ENCODE peak calls at places on chromosomes 13 and 19, in eight cellular contexts. One of them, this sample, is unnamed.
A peak's percentile ranks its signal among the peaks of the same experiment; 100 is the strongest.

GRCh38 chr13:23500858-23501257 is 67.4 kb upstream of the SACS start:
- DNase-seq in MM.1S: no peak
- DNase-seq in HepG2: no peak
- DNase-seq in neural progenitor cell: no peak
- DNase-seq in GM23248: peak; percentile 92
- DNase-seq in endothelial cell of umbilical vein: no peak
- DNase-seq in PC-3: peak; percentile 85
- DNase-seq in mammary epithelial cell: peak; percentile 16
- DNase-seq in this sample: no peak

GRCh38 chr13:78826312-78826711 is 167.4 kb upstream of the OBI1 start:
- DNase-seq in MM.1S: no peak
- DNase-seq in HepG2: no peak
- DNase-seq in neural progenitor cell: no peak
- DNase-seq in GM23248: no peak
- DNase-seq in endothelial cell of umbilical vein: no peak
- DNase-seq in PC-3: no peak
- DNase-seq in mammary epithelial cell: no peak
- DNase-seq in this sample: no peak

GRCh38 chr13:47337781-47338507 is 441.1 kb upstream of the HTR2A start:
- DNase-seq in MM.1S: no peak
- DNase-seq in HepG2: no peak
- DNase-seq in neural progenitor cell: peak; percentile 20
- DNase-seq in GM23248: peak; percentile 77
- DNase-seq in endothelial cell of umbilical vein: no peak
- DNase-seq in PC-3: no peak
- DNase-seq in mammary epithelial cell: no peak
- DNase-seq in this sample: no peak

GRCh38 chr13:79227418-79227817 is 178.6 kb downstream of the RBM26 start:
- DNase-seq in MM.1S: no peak
- DNase-seq in HepG2: no peak
- DNase-seq in neural progenitor cell: no peak
- DNase-seq in GM23248: no peak
- DNase-seq in endothelial cell of umbilical vein: no peak
- DNase-seq in PC-3: no peak
- DNase-seq in mammary epithelial cell: no peak
- DNase-seq in this sample: no peak

GRCh38 chr13:50365300-50365682 is 350.0 kb downstream of the KCNRG start:
- DNase-seq in MM.1S: no peak
- DNase-seq in HepG2: no peak
- DNase-seq in neural progenitor cell: no peak
- DNase-seq in GM23248: peak; percentile 16
- DNase-seq in endothelial cell of umbilical vein: peak; percentile 62
- DNase-seq in PC-3: no peak
- DNase-seq in mammary epithelial cell: no peak
- DNase-seq in this sample: no peak

GRCh38 chr19:49888478-49888901 is 8.2 kb downstream of the IL4I1 start:
- DNase-seq in MM.1S: no peak
- DNase-seq in HepG2: no peak
- DNase-seq in neural progenitor cell: no peak
- DNase-seq in GM23248: no peak
- DNase-seq in endothelial cell of umbilical vein: no peak
- DNase-seq in PC-3: no peak
- DNase-seq in mammary epithelial cell: no peak
- DNase-seq in this sample: no peak

GRCh38 chr19:42290523-42291436 is 11.2 kb upstream of the PRR19 start:
- DNase-seq in MM.1S: no peak
- DNase-seq in HepG2: peak; percentile 61
- DNase-seq in neural progenitor cell: peak; percentile 43
- DNase-seq in GM23248: peak; percentile 35
- DNase-seq in endothelial cell of umbilical vein: peak; percentile 43
- DNase-seq in PC-3: no peak
- DNase-seq in mammary epithelial cell: no peak
- DNase-seq in this sample: no peak

GRCh38 chr19:6425732-6426686 is 1.4 kb upstream of the KHSRP start:
- DNase-seq in MM.1S: no peak
- DNase-seq in HepG2: peak; percentile 60
- DNase-seq in neural progenitor cell: no peak
- DNase-seq in GM23248: no peak
- DNase-seq in endothelial cell of umbilical vein: no peak
- DNase-seq in PC-3: peak; percentile 19
- DNase-seq in mammary epithelial cell: no peak
- DNase-seq in this sample: no peak

GRCh38 chr19:55161571-55162322 is 4.2 kb upstream of the TNNI3 start:
- DNase-seq in MM.1S: no peak
- DNase-seq in HepG2: no peak
- DNase-seq in neural progenitor cell: no peak
- DNase-seq in GM23248: no peak
- DNase-seq in endothelial cell of umbilical vein: no peak
- DNase-seq in PC-3: no peak
- DNase-seq in mammary epithelial cell: no peak
- DNase-seq in this sample: no peak

GRCh38 chr19:8302734-8303133 is 5.4 kb downstream of the CD320 start:
- DNase-seq in MM.1S: no peak
- DNase-seq in HepG2: no peak
- DNase-seq in neural progenitor cell: no peak
- DNase-seq in GM23248: no peak
- DNase-seq in endothelial cell of umbilical vein: no peak
- DNase-seq in PC-3: no peak
- DNase-seq in mammary epithelial cell: no peak
- DNase-seq in this sample: no peak

GRCh38 chr19:3055741-3056453 is 6.4 kb downstream of the TLE5 start:
- DNase-seq in MM.1S: no peak
- DNase-seq in HepG2: no peak
- DNase-seq in neural progenitor cell: no peak
- DNase-seq in GM23248: no peak
- DNase-seq in endothelial cell of umbilical vein: no peak
- DNase-seq in PC-3: peak; percentile 81
- DNase-seq in mammary epithelial cell: peak; percentile 92
- DNase-seq in this sample: no peak

GRCh38 chr13:87671824-87672603 is 843 bp downstream of the SLITRK5 start:
- DNase-seq in MM.1S: no peak
- DNase-seq in HepG2: no peak
- DNase-seq in neural progenitor cell: peak; percentile 62
- DNase-seq in GM23248: peak; percentile 9
- DNase-seq in endothelial cell of umbilical vein: no peak
- DNase-seq in PC-3: no peak
- DNase-seq in mammary epithelial cell: no peak
- DNase-seq in this sample: no peak

GRCh38 chr13:60700994-60701393 is 304.0 kb downstream of the TDRD3 start:
- DNase-seq in MM.1S: no peak
- DNase-seq in HepG2: no peak
- DNase-seq in neural progenitor cell: no peak
- DNase-seq in GM23248: no peak
- DNase-seq in endothelial cell of umbilical vein: no peak
- DNase-seq in PC-3: no peak
- DNase-seq in mammary epithelial cell: no peak
- DNase-seq in this sample: no peak

GRCh38 chr19:33468361-33469170 is 53.0 kb downstream of the PEPD start:
- DNase-seq in MM.1S: no peak
- DNase-seq in HepG2: no peak
- DNase-seq in neural progenitor cell: no peak
- DNase-seq in GM23248: no peak
- DNase-seq in endothelial cell of umbilical vein: no peak
- DNase-seq in PC-3: no peak
- DNase-seq in mammary epithelial cell: no peak
- DNase-seq in this sample: no peak

DNA sequence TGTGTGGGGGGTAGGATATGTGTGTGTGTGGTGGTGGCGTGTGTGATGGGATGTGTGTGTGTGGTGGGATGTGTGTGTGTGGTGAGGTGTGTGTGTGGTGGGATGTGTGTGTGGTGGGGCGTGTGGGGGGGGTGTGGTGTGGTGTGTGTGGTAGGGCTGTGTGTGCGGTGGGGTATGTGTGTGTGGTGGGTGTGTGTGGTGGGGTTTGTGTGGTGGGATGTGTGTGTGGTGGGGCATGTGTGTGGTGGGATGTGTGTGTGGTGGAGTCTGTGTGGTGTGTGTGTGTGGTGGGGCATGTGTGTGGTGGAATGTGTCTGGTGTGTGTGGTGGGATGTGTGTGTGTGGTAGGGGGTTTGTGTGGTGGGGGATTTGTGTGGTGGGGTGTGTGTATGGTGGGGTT is 41.2 kb upstream of the NPAS1 start:
- DNase-seq in MM.1S: no peak
- DNase-seq in HepG2: no peak
- DNase-seq in neural progenitor cell: no peak
- DNase-seq in GM23248: no peak
- DNase-seq in endothelial cell of umbilical vein: no peak
- DNase-seq in PC-3: no peak
- DNase-seq in mammary epithelial cell: no peak
- DNase-seq in this sample: no peak
- H3K9ac ChIP-seq in MM.1S: no peak overlapping the region
- H3K9ac ChIP-seq in HepG2: no peak overlapping the region
- H3K9ac ChIP-seq in neural progenitor cell: no peak overlapping the region
- H3K9ac ChIP-seq in GM23248: peak overlapping the region; percentile 88
- H3K9ac ChIP-seq in endothelial cell of umbilical vein: no peak overlapping the region
- H3K9ac ChIP-seq in PC-3: no peak overlapping the region
- H3K9ac ChIP-seq in mammary epithelial cell: no peak overlapping the region
- H3K9ac ChIP-seq in this sample: no peak overlapping the region

DNA sequence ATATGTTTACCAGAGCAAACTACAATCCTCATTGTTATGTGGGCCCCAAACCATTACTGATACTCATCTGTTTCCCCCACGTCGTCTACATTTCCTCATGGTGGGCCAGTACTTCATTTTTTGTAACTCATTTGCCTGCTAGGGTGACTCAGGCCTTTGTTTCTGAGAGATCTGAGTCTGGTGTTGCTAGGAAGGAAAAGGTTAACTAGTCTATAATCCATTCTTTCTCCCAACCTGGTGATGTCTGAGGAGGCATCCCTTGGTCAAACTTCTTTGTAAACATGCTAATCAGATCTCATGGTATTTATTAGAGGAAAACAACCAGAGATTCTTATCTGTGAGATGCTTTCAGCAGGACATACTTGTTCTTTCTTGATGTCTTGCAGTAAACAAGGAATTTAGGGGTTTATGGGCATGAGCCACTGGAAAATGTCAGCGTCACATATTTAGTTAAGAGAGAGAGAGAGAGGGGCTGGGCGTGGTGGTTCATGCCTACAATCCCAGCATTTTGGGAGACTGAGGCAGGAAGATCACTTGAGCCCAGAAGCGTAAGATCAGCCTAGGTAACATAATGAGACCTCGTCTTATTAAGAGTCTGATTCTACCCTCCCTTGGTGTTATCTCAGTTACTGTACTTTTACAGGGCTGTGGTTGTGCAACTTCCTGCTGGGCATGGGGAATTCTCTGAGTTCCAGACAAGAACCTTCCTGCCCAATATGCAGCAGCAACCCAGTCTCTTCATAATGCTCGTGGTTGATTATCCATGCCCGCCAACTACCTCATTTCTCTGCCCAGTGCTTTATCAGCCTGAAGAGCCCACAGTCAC is 9.7 kb upstream of the DPRX start:
- DNase-seq in MM.1S: no peak
- DNase-seq in HepG2: peak; percentile 56
- DNase-seq in neural progenitor cell: no peak
- DNase-seq in GM23248: no peak
- DNase-seq in endothelial cell of umbilical vein: no peak
- DNase-seq in PC-3: no peak
- DNase-seq in mammary epithelial cell: peak; percentile 66
- DNase-seq in this sample: no peak
- H3K27ac ChIP-seq in MM.1S: no peak overlapping the region
- H3K27ac ChIP-seq in HepG2: peak overlapping the region; percentile 85
- H3K27ac ChIP-seq in neural progenitor cell: no peak overlapping the region
- H3K27ac ChIP-seq in GM23248: no peak overlapping the region
- H3K27ac ChIP-seq in endothelial cell of umbilical vein: no peak overlapping the region
- H3K27ac ChIP-seq in PC-3: no peak overlapping the region
- H3K27ac ChIP-seq in mammary epithelial cell: no peak overlapping the region
- H3K27ac ChIP-seq in this sample: no peak overlapping the region

DNA sequence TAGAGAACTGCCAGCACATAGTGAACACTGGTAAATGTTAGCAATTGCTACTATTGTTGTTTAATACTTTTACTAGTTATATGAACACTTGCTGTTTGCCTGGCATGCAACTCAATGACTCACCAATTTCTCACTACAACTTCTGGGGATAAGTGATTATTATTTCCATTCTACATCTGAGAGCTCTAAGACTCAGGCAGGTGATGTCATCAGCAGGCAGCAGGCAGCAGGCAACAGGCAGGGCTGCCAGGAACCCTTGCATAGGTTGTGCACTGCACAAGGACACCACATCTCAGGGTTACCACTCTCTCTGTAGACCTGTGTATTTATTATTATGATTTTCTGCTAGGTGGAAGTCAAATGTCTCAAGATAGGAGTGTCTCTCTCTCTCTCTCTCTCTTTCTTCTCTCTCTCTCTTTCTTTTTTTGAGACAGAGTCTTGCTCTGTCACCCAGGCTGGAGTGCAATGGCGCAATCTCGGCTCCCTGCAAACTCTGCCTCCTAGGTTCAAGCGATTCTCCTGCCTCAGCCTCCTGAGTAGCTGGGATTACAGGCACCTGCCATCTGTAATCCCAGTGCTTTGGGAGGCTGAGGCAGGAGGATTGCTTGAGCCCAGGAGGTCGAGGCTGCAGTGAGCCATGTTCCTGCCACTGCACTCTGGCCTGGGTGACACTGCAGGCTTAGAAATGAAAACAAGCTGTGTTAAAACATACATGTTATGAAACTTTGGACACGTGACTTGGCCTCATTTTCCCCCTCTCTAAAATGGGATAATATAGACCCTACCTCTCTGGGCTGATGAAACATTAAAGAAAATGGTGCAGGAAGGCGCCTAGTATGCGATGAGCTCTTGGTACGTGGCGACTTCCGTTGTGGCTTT is 22.7 kb downstream of the HPN start:
- DNase-seq in MM.1S: no peak
- DNase-seq in HepG2: no peak
- DNase-seq in neural progenitor cell: no peak
- DNase-seq in GM23248: peak; percentile 88
- DNase-seq in endothelial cell of umbilical vein: peak; percentile 13
- DNase-seq in PC-3: peak; percentile 75
- DNase-seq in mammary epithelial cell: peak; percentile 76
- DNase-seq in this sample: no peak
- H2AFZ ChIP-seq in MM.1S: no peak overlapping the region
- H2AFZ ChIP-seq in HepG2: no peak overlapping the region
- H2AFZ ChIP-seq in neural progenitor cell: no peak overlapping the region
- H2AFZ ChIP-seq in GM23248: no peak overlapping the region
- H2AFZ ChIP-seq in endothelial cell of umbilical vein: no peak overlapping the region
- H2AFZ ChIP-seq in PC-3: no peak overlapping the region
- H2AFZ ChIP-seq in mammary epithelial cell: no peak overlapping the region
- H2AFZ ChIP-seq in this sample: no peak overlapping the region

DNA sequence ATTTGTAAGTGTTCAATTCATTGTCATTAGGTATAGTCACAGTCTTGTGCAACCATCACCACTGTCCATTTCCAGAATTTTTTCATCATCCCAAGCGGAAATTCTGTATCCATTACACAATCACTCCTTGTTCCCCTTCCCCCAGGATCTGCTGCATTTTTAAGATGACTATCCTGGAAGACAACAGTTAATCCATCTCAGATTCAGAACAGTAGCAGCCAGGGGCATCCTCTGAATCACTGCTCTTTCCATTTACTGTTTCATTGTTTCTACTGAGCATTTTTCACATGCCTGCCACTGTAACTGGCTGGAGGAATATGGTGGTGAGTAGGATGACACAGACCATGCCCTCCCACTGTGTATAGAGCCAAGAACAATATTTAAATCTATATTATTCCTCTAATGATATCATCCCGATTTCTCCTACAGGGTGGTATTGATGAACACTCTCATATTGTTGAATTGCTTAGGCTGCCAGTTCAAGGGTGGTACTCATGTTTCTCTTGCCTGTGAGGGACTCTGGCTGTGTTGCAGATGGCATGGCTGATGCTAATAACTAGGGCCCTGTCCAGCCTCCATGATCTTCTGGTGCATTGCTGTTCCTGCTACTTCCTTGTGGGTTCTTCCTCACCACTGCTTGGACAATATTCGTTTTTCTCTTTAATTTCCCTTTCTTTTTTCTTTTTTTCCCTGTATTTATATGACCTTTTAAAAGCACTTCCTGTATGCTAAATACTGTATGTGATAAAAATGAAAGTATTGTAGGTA is 59.0 kb downstream of the WDFY2 start:
- DNase-seq in MM.1S: no peak
- DNase-seq in HepG2: peak; percentile 39
- DNase-seq in neural progenitor cell: no peak
- DNase-seq in GM23248: peak; percentile 94
- DNase-seq in endothelial cell of umbilical vein: peak; percentile 62
- DNase-seq in PC-3: peak; percentile 83
- DNase-seq in mammary epithelial cell: peak; percentile 86
- DNase-seq in this sample: peak; percentile 49
- H3K9ac ChIP-seq in MM.1S: no peak overlapping the region
- H3K9ac ChIP-seq in HepG2: no peak overlapping the region
- H3K9ac ChIP-seq in neural progenitor cell: no peak overlapping the region
- H3K9ac ChIP-seq in GM23248: peak overlapping the region; percentile 83
- H3K9ac ChIP-seq in endothelial cell of umbilical vein: peak overlapping the region; percentile 53
- H3K9ac ChIP-seq in PC-3: peak overlapping the region; percentile 66
- H3K9ac ChIP-seq in mammary epithelial cell: peak overlapping the region; percentile 69
- H3K9ac ChIP-seq in this sample: peak overlapping the region; percentile 43

This sample was measured in keratinocyte.